ENCODE peak calls at places on chromosomes 3 and 15, in ten cellular contexts. S is activated T-cell treated with anti-CD3 and anti-CD28 coated beads, Interleukin-2, amount 50 U/mL, for 4 hours; O is GM04504; K is sciatic nerve; Z is activated T-helper 1 cell treated with anti-CD3 and anti-CD28 coated beads, Interleukin-2, amount 50 U/mL, for 16 hours; X is activated naive CD8-positive, alpha-beta T cell treated with anti-CD3 and anti-CD28 coated beads for 36 hours; H is T-helper 17 cell; N is anterior cingulate cortex; C is iPS-NIHi11; Y is NCI-H1417. D is an unnamed sample.
A peak's percentile ranks its signal among the peaks of the same experiment; 100 is the strongest.

GRCh38 chr15:79450648-79451047 is 18.5 kb downstream of the MINAR1 start:
- DNase-seq in X (no peak), N (no peak), C (peak; percentile 21), Z (no peak), K (no peak), Y (no peak), O (no peak), S (no peak), H (no peak), D (no peak)

GRCh38 chr3:26579126-26579525 is 43.4 kb upstream of the LRRC3B start:
- DNase-seq in O (no peak), K (no peak), X (no peak), S (no peak), N (no peak), Y (no peak), C (no peak), H (no peak), Z (no peak), D (no peak)

GRCh38 chr15:99925661-99926461 is 192.6 kb upstream of the LYSMD4 start:
- DNase-seq in K (peak; percentile 82), X (peak; percentile 65), O (no peak), Z (peak; percentile 74), H (peak; percentile 60), C (peak; percentile 57), Y (no peak), S (peak; percentile 76), N (no peak), D (no peak)

GRCh38 chr3:135982404-135982761 is 16.9 kb downstream of the PPP2R3A start:
- DNase-seq in K (no peak), H (no peak), N (no peak), O (no peak), X (no peak), Z (no peak), C (no peak), S (no peak), Y (no peak), D (no peak)

GRCh38 chr3:124620600-124621063 is 109.6 kb upstream of the UMPS start:
- DNase-seq in Z (no peak), X (peak; percentile 18), S (peak; percentile 17), O (no peak), C (no peak), K (no peak), N (no peak), H (no peak), Y (no peak), D (no peak)

GRCh38 chr15:22880981-22881738 is 42.7 kb downstream of the NIPA2 start:
- DNase-seq in N (no peak), H (no peak), X (no peak), Z (no peak), S (no peak), O (no peak), Y (no peak), C (no peak), K (no peak), D (no peak)

GRCh38 chr3:146550743-146551510 is 6.5 kb upstream of the PLSCR1 start:
- DNase-seq in K (no peak), N (no peak), X (peak; percentile 9), Y (no peak), Z (no peak), C (no peak), O (no peak), S (no peak), H (no peak), D (no peak)

GRCh38 chr3:181518222-181518621 is 193.5 kb upstream of the SOX2 start:
- DNase-seq in Z (no peak), H (no peak), K (no peak), C (no peak), N (no peak), O (no peak), S (no peak), Y (no peak), X (no peak), D (no peak)

GRCh38 chr3:133038731-133039398 is 674 bp downstream of the TMEM108 start:
- DNase-seq in H (no peak), X (peak; percentile 2), Z (no peak), K (peak; percentile 54), Y (peak; percentile 27), C (peak; percentile 52), O (no peak), N (no peak), S (no peak), D (peak; percentile 24)

GRCh38 chr3:19866751-19867347 is 67.2 kb downstream of the EFHB start:
- DNase-seq in K (no peak), X (peak; percentile 13), H (peak; percentile 9), N (no peak), Z (peak; percentile 1), O (no peak), C (peak; percentile 60), Y (peak; percentile 48), S (peak; percentile 5), D (peak; percentile 15)

GRCh38 chr3:7382293-7383033 is 521.5 kb downstream of the GRM7 start:
- DNase-seq in C (no peak), K (no peak), N (no peak), Y (no peak), Z (no peak), S (no peak), X (no peak), O (no peak), H (no peak), D (no peak)

GRCh38 chr3:128317698-128318231 is 148.9 kb downstream of the DNAJB8 start:
- DNase-seq in O (no peak), N (no peak), C (no peak), H (no peak), Z (no peak), K (peak; percentile 52), X (no peak), Y (no peak), S (no peak), D (no peak)

GRCh38 chr15:66774001-66774814 is 72.2 kb downstream of the SMAD6 start:
- DNase-seq in X (peak; percentile 44), K (peak; percentile 92), O (no peak), N (no peak), H (no peak), C (peak; percentile 93), S (peak; percentile 30), Z (no peak), Y (peak; percentile 21), D (peak; percentile 73)

GRCh38 chr3:141360888-141361598 is 7.3 kb upstream of the ZBTB38 start:
- DNase-seq in X (no peak), K (no peak), N (no peak), H (no peak), Z (no peak), C (peak; percentile 65), O (peak; percentile 70), Y (peak; percentile 51), S (no peak), D (peak; percentile 39)